ENCODE peak calls at places on chromosomes 3 and 15, in six cellular contexts. One of them, this sample, is unnamed.

GRCh38 chr3:23455084-23455483 is 252.0 kb downstream of the UBE2E2 start:
- DNase-seq in activated T-cell treated with anti-CD3 and anti-CD28 coated beads, Interleukin-2, amount 50 U/mL, for 1 hour: no peak
- DNase-seq in COR-L47: peak
- DNase-seq in naive thymus-derived CD8-positive, alpha-beta T cell: no peak
- DNase-seq in progenitor cell of endocrine pancreas: no peak
- DNase-seq in activated B cell treated with CpG ODN at 0.5 μM for 24 hours: no peak
- DNase-seq in this sample: no peak

GRCh38 chr15:75578948-75579908 is at the start of gene PTPN9:
- DNase-seq in activated T-cell treated with anti-CD3 and anti-CD28 coated beads, Interleukin-2, amount 50 U/mL, for 1 hour: peak
- DNase-seq in COR-L47: peak
- DNase-seq in naive thymus-derived CD8-positive, alpha-beta T cell: peak
- DNase-seq in progenitor cell of endocrine pancreas: peak
- DNase-seq in activated B cell treated with CpG ODN at 0.5 μM for 24 hours: peak
- DNase-seq in this sample: peak

GRCh38 chr15:41791547-41791937 is 17.3 kb downstream of the MAPKBP1 start:
- DNase-seq in activated T-cell treated with anti-CD3 and anti-CD28 coated beads, Interleukin-2, amount 50 U/mL, for 1 hour: no peak
- DNase-seq in COR-L47: no peak
- DNase-seq in naive thymus-derived CD8-positive, alpha-beta T cell: no peak
- DNase-seq in progenitor cell of endocrine pancreas: no peak
- DNase-seq in activated B cell treated with CpG ODN at 0.5 μM for 24 hours: no peak
- DNase-seq in this sample: no peak

GRCh38 chr3:5122741-5123706 is 932 bp downstream of the ARL8B start:
- DNase-seq in activated T-cell treated with anti-CD3 and anti-CD28 coated beads, Interleukin-2, amount 50 U/mL, for 1 hour: peak
- DNase-seq in COR-L47: no peak
- DNase-seq in naive thymus-derived CD8-positive, alpha-beta T cell: peak
- DNase-seq in progenitor cell of endocrine pancreas: no peak
- DNase-seq in activated B cell treated with CpG ODN at 0.5 μM for 24 hours: no peak
- DNase-seq in this sample: peak

GRCh38 chr3:79015854-79016253 is 751.9 kb downstream of the ROBO1 start:
- DNase-seq in activated T-cell treated with anti-CD3 and anti-CD28 coated beads, Interleukin-2, amount 50 U/mL, for 1 hour: no peak
- DNase-seq in COR-L47: no peak
- DNase-seq in naive thymus-derived CD8-positive, alpha-beta T cell: no peak
- DNase-seq in progenitor cell of endocrine pancreas: no peak
- DNase-seq in activated B cell treated with CpG ODN at 0.5 μM for 24 hours: no peak
- DNase-seq in this sample: no peak

GRCh38 chr15:100476805-100477204 is 51.9 kb downstream of the CERS3 start:
- DNase-seq in activated T-cell treated with anti-CD3 and anti-CD28 coated beads, Interleukin-2, amount 50 U/mL, for 1 hour: no peak
- DNase-seq in COR-L47: no peak
- DNase-seq in naive thymus-derived CD8-positive, alpha-beta T cell: no peak
- DNase-seq in progenitor cell of endocrine pancreas: no peak
- DNase-seq in activated B cell treated with CpG ODN at 0.5 μM for 24 hours: no peak
- DNase-seq in this sample: no peak

GRCh38 chr3:53256704-53257055 is 858 bp upstream of the TKT start:
- DNase-seq in activated T-cell treated with anti-CD3 and anti-CD28 coated beads, Interleukin-2, amount 50 U/mL, for 1 hour: no peak
- DNase-seq in COR-L47: no peak
- DNase-seq in naive thymus-derived CD8-positive, alpha-beta T cell: no peak
- DNase-seq in progenitor cell of endocrine pancreas: no peak
- DNase-seq in activated B cell treated with CpG ODN at 0.5 μM for 24 hours: no peak
- DNase-seq in this sample: no peak

GRCh38 chr15:78193731-78194567 is 40.4 kb downstream of the ACSBG1 start:
- DNase-seq in activated T-cell treated with anti-CD3 and anti-CD28 coated beads, Interleukin-2, amount 50 U/mL, for 1 hour: no peak
- DNase-seq in COR-L47: no peak
- DNase-seq in naive thymus-derived CD8-positive, alpha-beta T cell: no peak
- DNase-seq in progenitor cell of endocrine pancreas: no peak
- DNase-seq in activated B cell treated with CpG ODN at 0.5 μM for 24 hours: no peak
- DNase-seq in this sample: no peak

GRCh38 chr15:31598620-31599019 is 272.0 kb downstream of the KLF13 start:
- DNase-seq in activated T-cell treated with anti-CD3 and anti-CD28 coated beads, Interleukin-2, amount 50 U/mL, for 1 hour: no peak
- DNase-seq in COR-L47: no peak
- DNase-seq in naive thymus-derived CD8-positive, alpha-beta T cell: no peak
- DNase-seq in progenitor cell of endocrine pancreas: peak
- DNase-seq in activated B cell treated with CpG ODN at 0.5 μM for 24 hours: no peak
- DNase-seq in this sample: peak

GRCh38 chr3:51750878-51751277 is 28.2 kb downstream of the IQCF6 start:
- DNase-seq in activated T-cell treated with anti-CD3 and anti-CD28 coated beads, Interleukin-2, amount 50 U/mL, for 1 hour: no peak
- DNase-seq in COR-L47: no peak
- DNase-seq in naive thymus-derived CD8-positive, alpha-beta T cell: no peak
- DNase-seq in progenitor cell of endocrine pancreas: no peak
- DNase-seq in activated B cell treated with CpG ODN at 0.5 μM for 24 hours: no peak
- DNase-seq in this sample: no peak

GRCh38 chr3:59607628-59608027 is 557.8 kb upstream of the CFAP20DC start:
- DNase-seq in activated T-cell treated with anti-CD3 and anti-CD28 coated beads, Interleukin-2, amount 50 U/mL, for 1 hour: no peak
- DNase-seq in COR-L47: peak
- DNase-seq in naive thymus-derived CD8-positive, alpha-beta T cell: no peak
- DNase-seq in progenitor cell of endocrine pancreas: no peak
- DNase-seq in activated B cell treated with CpG ODN at 0.5 μM for 24 hours: no peak
- DNase-seq in this sample: no peak

GRCh38 chr3:13040381-13041074 is 32.7 kb downstream of the IQSEC1 start:
- DNase-seq in activated T-cell treated with anti-CD3 and anti-CD28 coated beads, Interleukin-2, amount 50 U/mL, for 1 hour: no peak
- DNase-seq in COR-L47: no peak
- DNase-seq in naive thymus-derived CD8-positive, alpha-beta T cell: no peak
- DNase-seq in progenitor cell of endocrine pancreas: no peak
- DNase-seq in activated B cell treated with CpG ODN at 0.5 μM for 24 hours: peak
- DNase-seq in this sample: peak

GRCh38 chr3:149004622-149005021 is 13.3 kb downstream of the GYG1 start:
- DNase-seq in activated T-cell treated with anti-CD3 and anti-CD28 coated beads, Interleukin-2, amount 50 U/mL, for 1 hour: no peak
- DNase-seq in COR-L47: peak
- DNase-seq in naive thymus-derived CD8-positive, alpha-beta T cell: no peak
- DNase-seq in progenitor cell of endocrine pancreas: no peak
- DNase-seq in activated B cell treated with CpG ODN at 0.5 μM for 24 hours: no peak
- DNase-seq in this sample: no peak

GRCh38 chr3:141412936-141413354 is 44.6 kb downstream of the ZBTB38 start:
- DNase-seq in activated T-cell treated with anti-CD3 and anti-CD28 coated beads, Interleukin-2, amount 50 U/mL, for 1 hour: no peak
- DNase-seq in COR-L47: no peak
- DNase-seq in naive thymus-derived CD8-positive, alpha-beta T cell: no peak
- DNase-seq in progenitor cell of endocrine pancreas: no peak
- DNase-seq in activated B cell treated with CpG ODN at 0.5 μM for 24 hours: no peak
- DNase-seq in this sample: peak

GRCh38 chr3:88188436-88188835 is 38.7 kb downstream of the C3orf38 start:
- DNase-seq in activated T-cell treated with anti-CD3 and anti-CD28 coated beads, Interleukin-2, amount 50 U/mL, for 1 hour: no peak
- DNase-seq in COR-L47: no peak
- DNase-seq in naive thymus-derived CD8-positive, alpha-beta T cell: no peak
- DNase-seq in progenitor cell of endocrine pancreas: no peak
- DNase-seq in activated B cell treated with CpG ODN at 0.5 μM for 24 hours: no peak
- DNase-seq in this sample: no peak

GRCh38 chr15:47887181-47887580 is 169.9 kb downstream of the SEMA6D start:
- DNase-seq in activated T-cell treated with anti-CD3 and anti-CD28 coated beads, Interleukin-2, amount 50 U/mL, for 1 hour: no peak
- DNase-seq in COR-L47: peak
- DNase-seq in naive thymus-derived CD8-positive, alpha-beta T cell: no peak
- DNase-seq in progenitor cell of endocrine pancreas: no peak
- DNase-seq in activated B cell treated with CpG ODN at 0.5 μM for 24 hours: no peak
- DNase-seq in this sample: no peak

GRCh38 chr3:100060685-100061484 is 53.4 kb downstream of the FILIP1L start:
- DNase-seq in activated T-cell treated with anti-CD3 and anti-CD28 coated beads, Interleukin-2, amount 50 U/mL, for 1 hour: no peak
- DNase-seq in COR-L47: no peak
- DNase-seq in naive thymus-derived CD8-positive, alpha-beta T cell: no peak
- DNase-seq in progenitor cell of endocrine pancreas: no peak
- DNase-seq in activated B cell treated with CpG ODN at 0.5 μM for 24 hours: no peak
- DNase-seq in this sample: no peak

GRCh38 chr3:169348981-169349942 is 314.2 kb downstream of the MECOM start:
- DNase-seq in activated T-cell treated with anti-CD3 and anti-CD28 coated beads, Interleukin-2, amount 50 U/mL, for 1 hour: no peak
- DNase-seq in COR-L47: no peak
- DNase-seq in naive thymus-derived CD8-positive, alpha-beta T cell: no peak
- DNase-seq in progenitor cell of endocrine pancreas: no peak
- DNase-seq in activated B cell treated with CpG ODN at 0.5 μM for 24 hours: no peak
- DNase-seq in this sample: no peak

GRCh38 chr3:172675371-172676193 is 35.3 kb downstream of the NCEH1 start:
- DNase-seq in activated T-cell treated with anti-CD3 and anti-CD28 coated beads, Interleukin-2, amount 50 U/mL, for 1 hour: no peak
- DNase-seq in COR-L47: peak
- DNase-seq in naive thymus-derived CD8-positive, alpha-beta T cell: peak
- DNase-seq in progenitor cell of endocrine pancreas: no peak
- DNase-seq in activated B cell treated with CpG ODN at 0.5 μM for 24 hours: no peak
- DNase-seq in this sample: no peak

GRCh38 chr3:71039332-71039731 is 544.2 kb downstream of the FOXP1 start:
- DNase-seq in activated T-cell treated with anti-CD3 and anti-CD28 coated beads, Interleukin-2, amount 50 U/mL, for 1 hour: no peak
- DNase-seq in COR-L47: no peak
- DNase-seq in naive thymus-derived CD8-positive, alpha-beta T cell: peak
- DNase-seq in progenitor cell of endocrine pancreas: no peak
- DNase-seq in activated B cell treated with CpG ODN at 0.5 μM for 24 hours: no peak
- DNase-seq in this sample: no peak

GRCh38 chr3:154954750-154955149 is 125.4 kb upstream of the MME start:
- DNase-seq in activated T-cell treated with anti-CD3 and anti-CD28 coated beads, Interleukin-2, amount 50 U/mL, for 1 hour: no peak
- DNase-seq in COR-L47: no peak
- DNase-seq in naive thymus-derived CD8-positive, alpha-beta T cell: no peak
- DNase-seq in progenitor cell of endocrine pancreas: no peak
- DNase-seq in activated B cell treated with CpG ODN at 0.5 μM for 24 hours: no peak
- DNase-seq in this sample: no peak